ENCODE peak calls at places on chromosomes 16 and 17, in ten cellular contexts. Y is fibroblast of pulmonary artery; T is Caco-2; Z is GM23248; C is transverse colon; D is left ventricle myocardium inferior; H is naive thymus-derived CD4-positive, alpha-beta T cell; K is mucosa of descending colon; U is AG09309; N is astrocyte of the spinal cord. W is an unnamed sample.

GRCh38 chr17:55726440-55726839 is 3.8 kb upstream of the TMEM100 start:
- DNase-seq in C (peak; percentile 17), N (peak; percentile 92), H (no peak), D (peak; percentile 52), Z (peak; percentile 92), U (peak; percentile 94), T (no peak), K (peak; percentile 18), Y (peak; percentile 88), W (peak; percentile 48)

GRCh38 chr17:1000597-1001490 is 3.9 kb downstream of the TIMM22 start:
- DNase-seq in N (peak; percentile 64), Y (peak; percentile 73), K (no peak), T (no peak), U (no peak), D (peak; percentile 56), H (no peak), Z (peak; percentile 51), C (no peak), W (no peak)

GRCh38 chr17:72502940-72503341 is 382.1 kb downstream of the SOX9 start:
- DNase-seq in C (no peak), Z (peak; percentile 69), H (no peak), D (no peak), K (no peak), N (no peak), T (no peak), Y (peak; percentile 36), U (no peak), W (no peak)

GRCh38 chr16:4572715-4573114 is 16.6 kb downstream of the C16orf96 start:
- DNase-seq in T (no peak), H (no peak), D (peak; percentile 25), U (no peak), N (no peak), Z (peak; percentile 16), K (no peak), Y (peak; percentile 37), C (no peak), W (no peak)

GRCh38 chr16:67198238-67198734 is 645 bp upstream of the ELMO3 start:
- DNase-seq in C (peak; percentile 78), K (peak; percentile 81), T (no peak), Z (peak; percentile 65), D (no peak), N (peak; percentile 41), U (no peak), Y (no peak), H (no peak), W (peak; percentile 73)

GRCh38 chr16:87739801-87740200 is 26.0 kb downstream of the KLHDC4 start:
- DNase-seq in N (no peak), K (no peak), C (no peak), D (no peak), Y (no peak), Z (peak; percentile 36), T (no peak), U (no peak), H (no peak), W (no peak)

GRCh38 chr17:59427425-59427921 is 96.0 kb downstream of the YPEL2 start:
- DNase-seq in N (peak; percentile 35), K (no peak), D (no peak), Z (peak; percentile 88), Y (peak; percentile 86), T (no peak), C (no peak), U (no peak), H (no peak), W (no peak)

GRCh38 chr17:65588194-65588808 is 26.9 kb upstream of the AXIN2 start:
- DNase-seq in K (peak; percentile 87), U (no peak), D (peak; percentile 45), H (no peak), Z (no peak), Y (no peak), C (peak; percentile 78), N (no peak), T (peak; percentile 96), W (peak; percentile 90)

DNA sequence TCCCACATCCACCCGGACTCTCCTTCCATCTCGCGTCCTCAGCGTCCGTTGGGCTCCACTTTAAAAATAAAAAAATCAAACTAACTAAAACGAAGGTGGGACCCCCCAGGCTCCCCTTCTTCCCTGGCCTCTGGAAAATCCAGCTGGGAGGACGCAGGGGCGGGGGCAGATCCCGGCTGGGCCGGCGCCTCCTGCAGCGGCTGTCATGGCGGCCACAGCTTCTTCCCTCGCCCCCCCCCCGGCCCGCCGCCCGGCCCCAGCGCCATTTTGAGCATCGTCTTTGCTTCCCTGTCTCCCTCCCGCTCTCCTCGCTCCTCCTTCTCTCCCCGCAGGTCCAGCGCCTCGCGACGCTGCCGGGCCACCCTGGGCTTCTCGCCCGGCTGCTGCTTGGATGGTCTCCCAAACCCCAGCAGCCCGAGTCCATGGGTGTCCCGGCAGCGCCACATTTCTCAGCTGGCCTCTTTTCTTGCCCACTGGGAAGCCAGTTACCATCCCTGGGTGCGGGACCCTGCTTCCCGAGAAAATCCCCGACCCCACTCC is 3.3 kb downstream of the HOXB2 start:
- DNase-seq in T (no peak), Y (peak; percentile 75), D (peak; percentile 71), C (peak; percentile 47), K (peak; percentile 47), H (peak; percentile 38), Z (peak; percentile 88), U (no peak), N (peak; percentile 77), W (no peak)
- H3K4me3 ChIP-seq in T (no peak overlapping the region), Y (peak overlapping the region; percentile 80), D (peak overlapping the region; percentile 74), C (peak overlapping the region; percentile 52), K (peak overlapping the region; percentile 34), H (peak overlapping the region; percentile 78), Z (peak overlapping the region; percentile 95), U (peak overlapping the region; percentile 64), N (peak overlapping the region; percentile 93), W (peak overlapping the region; percentile 55)

GRCh38 chr16:30942421-30942796 is 6.5 kb upstream of the ORAI3 start:
- DNase-seq in H (no peak), Z (no peak), D (no peak), N (no peak), K (no peak), T (no peak), U (no peak), C (no peak), Y (no peak), W (no peak)
- H3K4me3 ChIP-seq in H (no peak overlapping the region), Z (no peak overlapping the region), D (no peak overlapping the region), N (no peak overlapping the region), K (no peak overlapping the region), T (no peak overlapping the region), U (no peak overlapping the region), C (no peak overlapping the region), Y (no peak overlapping the region), W (no peak overlapping the region)

DNA sequence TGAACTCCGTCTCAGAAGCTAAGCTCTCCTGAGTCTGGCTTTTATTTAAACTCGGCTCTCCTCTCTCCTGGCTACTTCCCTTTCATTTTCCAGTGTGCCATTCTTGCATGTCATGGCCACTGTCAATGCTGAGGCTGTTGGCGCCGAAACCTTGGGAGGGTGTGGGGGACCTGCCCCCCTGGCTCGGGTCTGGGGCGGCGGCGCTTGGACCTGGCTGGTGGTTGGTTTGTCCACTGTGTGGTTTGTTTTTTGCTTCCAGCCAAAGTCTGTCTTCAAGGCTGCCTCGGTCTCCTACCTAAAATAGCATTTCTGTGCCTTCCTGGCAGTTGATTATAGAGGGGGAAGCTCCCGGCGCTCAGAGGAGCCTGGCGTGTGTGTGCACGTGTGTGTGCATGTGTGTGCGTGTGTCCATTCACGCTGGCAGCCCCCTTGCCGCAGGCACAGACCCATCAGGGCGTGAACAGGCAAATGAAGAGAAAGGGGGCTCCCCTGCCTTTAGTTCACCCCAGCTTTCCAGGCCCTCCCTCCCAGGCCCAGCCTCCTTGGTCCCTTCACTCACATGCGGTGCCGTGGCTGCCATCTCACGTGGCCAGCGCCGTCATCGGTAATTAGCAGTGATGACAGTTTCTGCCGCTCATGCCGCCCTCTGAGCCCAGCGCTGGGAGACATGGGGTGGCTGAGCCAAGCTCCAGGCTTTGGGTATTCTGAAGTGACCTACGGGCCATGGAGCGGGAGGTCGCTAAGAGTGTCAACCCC is 179.9 kb downstream of the SEC14L1 start:
- DNase-seq in Z (peak; percentile 95), C (peak; percentile 29), H (no peak), N (no peak), K (peak; percentile 37), U (no peak), T (peak; percentile 28), D (no peak), Y (peak; percentile 36), W (peak; percentile 68)
- H3K4me3 ChIP-seq in Z (peak overlapping the region; percentile 91), C (peak overlapping the region; percentile 41), H (no peak overlapping the region), N (peak overlapping the region; percentile 62), K (no peak overlapping the region), U (peak overlapping the region; percentile 94), T (no peak overlapping the region), D (peak overlapping the region; percentile 66), Y (peak overlapping the region; percentile 65), W (peak overlapping the region; percentile 44)

DNA sequence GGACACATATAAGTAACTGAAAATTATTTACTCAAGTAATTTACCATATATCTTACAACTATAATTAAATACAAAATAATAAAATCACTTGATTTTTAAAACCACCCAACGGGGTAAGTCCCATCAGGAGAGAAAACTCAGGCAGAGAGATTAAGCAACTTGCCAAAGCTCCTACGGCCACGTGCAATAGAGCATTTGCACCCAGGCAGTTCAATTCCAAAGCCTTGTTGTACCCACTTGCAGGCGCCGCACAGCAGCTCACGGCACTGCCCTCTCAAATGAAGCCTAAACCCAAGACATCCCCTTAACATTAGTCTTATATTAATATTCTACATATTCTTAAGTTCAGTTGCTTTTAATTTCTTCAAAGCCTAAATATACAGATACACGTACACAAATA is 75.7 kb downstream of the SPAG9 start:
- DNase-seq in Z (no peak), T (no peak), K (no peak), Y (no peak), H (no peak), D (no peak), C (no peak), N (peak; percentile 14), U (no peak), W (no peak)
- H3K4me3 ChIP-seq in Z (no peak overlapping the region), T (no peak overlapping the region), K (no peak overlapping the region), Y (peak overlapping the region; percentile 47), H (no peak overlapping the region), D (no peak overlapping the region), C (no peak overlapping the region), N (peak overlapping the region; percentile 16), U (no peak overlapping the region), W (no peak overlapping the region)

DNA sequence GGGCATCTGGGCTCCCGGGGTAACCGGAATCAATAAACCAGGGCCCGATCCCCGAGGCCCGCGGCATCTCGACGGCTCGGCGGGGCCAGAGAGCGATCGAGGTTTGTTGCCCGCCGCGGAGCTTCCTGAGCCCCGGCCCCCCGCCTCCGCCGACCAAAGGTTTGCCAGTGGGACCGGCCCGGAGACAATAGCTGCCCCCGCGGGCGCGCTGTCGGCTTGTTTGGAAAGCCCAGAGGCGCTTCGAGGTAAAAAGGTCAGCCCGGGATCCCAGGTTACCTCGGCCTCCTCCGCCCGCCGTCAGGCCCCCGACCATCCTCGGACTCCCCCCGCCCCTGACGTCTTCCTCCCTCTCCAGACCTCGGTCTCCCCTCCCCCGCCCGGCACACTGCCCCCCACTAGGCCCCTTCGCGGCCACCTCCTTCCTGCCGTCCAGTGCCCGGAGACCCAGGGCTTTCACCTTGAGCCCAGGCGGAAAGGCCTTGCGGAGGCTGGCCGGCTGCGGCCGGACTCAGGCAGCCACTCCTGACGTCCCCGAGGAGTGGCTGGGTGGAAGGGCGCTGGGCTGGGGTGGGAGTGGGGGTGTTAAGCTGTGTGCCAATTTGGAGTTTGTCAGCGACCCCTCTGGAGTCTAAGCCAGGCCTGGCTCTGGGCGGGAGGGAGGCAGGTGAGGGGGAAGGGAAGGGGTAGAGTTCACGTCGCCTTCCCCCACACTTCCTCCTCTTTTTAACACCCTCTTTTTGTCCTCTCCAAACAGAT is 3.6 kb downstream of the HOXB1 start:
- DNase-seq in H (no peak), Z (no peak), C (no peak), T (no peak), K (no peak), N (no peak), U (no peak), Y (no peak), D (no peak), W (no peak)
- H3K4me3 ChIP-seq in H (no peak overlapping the region), Z (no peak overlapping the region), C (no peak overlapping the region), T (no peak overlapping the region), K (no peak overlapping the region), N (no peak overlapping the region), U (no peak overlapping the region), Y (no peak overlapping the region), D (peak overlapping the region; percentile 37), W (peak overlapping the region; percentile 20)